ENCODE peak calls at places on chromosomes 11 and 22, in six cellular contexts. One of them, this sample, is unnamed.

GRCh38 chr11:44607987-44608386 is 42.5 kb downstream of the CD82 start:
- DNase-seq in GM13977: no peak
- DNase-seq in GM12865: no peak
- DNase-seq in heart left ventricle: no peak
- DNase-seq in gastrocnemius medialis: no peak
- DNase-seq in thoracic aorta: no peak
- DNase-seq in this sample: peak; percentile 44

GRCh38 chr22:21594865-21595452 is 27.4 kb downstream of the UBE2L3 start:
- DNase-seq in GM13977: no peak
- DNase-seq in GM12865: no peak
- DNase-seq in heart left ventricle: no peak
- DNase-seq in gastrocnemius medialis: no peak
- DNase-seq in thoracic aorta: no peak
- DNase-seq in this sample: no peak

GRCh38 chr11:66258473-66258893 is 10.0 kb upstream of the RAB1B start:
- DNase-seq in GM13977: peak; percentile 59
- DNase-seq in GM12865: no peak
- DNase-seq in heart left ventricle: no peak
- DNase-seq in gastrocnemius medialis: no peak
- DNase-seq in thoracic aorta: no peak
- DNase-seq in this sample: no peak

GRCh38 chr22:33451851-33452469 is 393.8 kb upstream of the SYN3 start:
- DNase-seq in GM13977: no peak
- DNase-seq in GM12865: no peak
- DNase-seq in heart left ventricle: no peak
- DNase-seq in gastrocnemius medialis: no peak
- DNase-seq in thoracic aorta: no peak
- DNase-seq in this sample: no peak

GRCh38 chr11:45022294-45023064 is 71.8 kb upstream of the TP53I11 start:
- DNase-seq in GM13977: no peak
- DNase-seq in GM12865: no peak
- DNase-seq in heart left ventricle: no peak
- DNase-seq in gastrocnemius medialis: peak; percentile 43
- DNase-seq in thoracic aorta: no peak
- DNase-seq in this sample: peak; percentile 34

GRCh38 chr22:43827926-43828710 is 16.0 kb upstream of the EFCAB6 start:
- DNase-seq in GM13977: no peak
- DNase-seq in GM12865: no peak
- DNase-seq in heart left ventricle: peak; percentile 11
- DNase-seq in gastrocnemius medialis: no peak
- DNase-seq in thoracic aorta: no peak
- DNase-seq in this sample: no peak

GRCh38 chr11:79708319-79708928 is 267.6 kb upstream of the TENM4 start:
- DNase-seq in GM13977: peak; percentile 23
- DNase-seq in GM12865: peak; percentile 43
- DNase-seq in heart left ventricle: no peak
- DNase-seq in gastrocnemius medialis: no peak
- DNase-seq in thoracic aorta: no peak
- DNase-seq in this sample: peak; percentile 34

GRCh38 chr11:131770801-131771200 is 400.4 kb downstream of the NTM start:
- DNase-seq in GM13977: no peak
- DNase-seq in GM12865: no peak
- DNase-seq in heart left ventricle: no peak
- DNase-seq in gastrocnemius medialis: no peak
- DNase-seq in thoracic aorta: no peak
- DNase-seq in this sample: peak; percentile 71

GRCh38 chr11:47565340-47566165 is at the start of gene PTPMT1:
- DNase-seq in GM13977: peak; percentile 87
- DNase-seq in GM12865: peak; percentile 89
- DNase-seq in heart left ventricle: peak; percentile 75
- DNase-seq in gastrocnemius medialis: peak; percentile 38
- DNase-seq in thoracic aorta: no peak
- DNase-seq in this sample: peak; percentile 54

GRCh38 chr11:15873501-15873900 is 482.8 kb downstream of the SOX6 start:
- DNase-seq in GM13977: no peak
- DNase-seq in GM12865: no peak
- DNase-seq in heart left ventricle: no peak
- DNase-seq in gastrocnemius medialis: no peak
- DNase-seq in thoracic aorta: no peak
- DNase-seq in this sample: no peak

GRCh38 chr11:120032766-120033390 is 105.0 kb downstream of the TRIM29 start:
- DNase-seq in GM13977: no peak
- DNase-seq in GM12865: no peak
- DNase-seq in heart left ventricle: no peak
- DNase-seq in gastrocnemius medialis: no peak
- DNase-seq in thoracic aorta: no peak
- DNase-seq in this sample: no peak

GRCh38 chr11:2378527-2379210 is 1.6 kb downstream of the CD81 start:
- DNase-seq in GM13977: no peak
- DNase-seq in GM12865: no peak
- DNase-seq in heart left ventricle: peak; percentile 66
- DNase-seq in gastrocnemius medialis: peak; percentile 30
- DNase-seq in thoracic aorta: no peak
- DNase-seq in this sample: peak; percentile 88

GRCh38 chr11:47186937-47187681 is 875 bp upstream of the PACSIN3 start:
- DNase-seq in GM13977: peak; percentile 79
- DNase-seq in GM12865: peak; percentile 61
- DNase-seq in heart left ventricle: peak; percentile 83
- DNase-seq in gastrocnemius medialis: peak; percentile 76
- DNase-seq in thoracic aorta: no peak
- DNase-seq in this sample: peak; percentile 47

GRCh38 chr11:76794371-76795284 is 11.5 kb downstream of the TSKU start:
- DNase-seq in GM13977: peak; percentile 15
- DNase-seq in GM12865: no peak
- DNase-seq in heart left ventricle: peak; percentile 13
- DNase-seq in gastrocnemius medialis: no peak
- DNase-seq in thoracic aorta: no peak
- DNase-seq in this sample: no peak

GRCh38 chr11:65120831-65121230 is 1.1 kb downstream of the FAU start:
- DNase-seq in GM13977: no peak
- DNase-seq in GM12865: no peak
- DNase-seq in heart left ventricle: no peak
- DNase-seq in gastrocnemius medialis: no peak
- DNase-seq in thoracic aorta: no peak
- DNase-seq in this sample: no peak

GRCh38 chr11:84522331-84522730 is 1104.8 kb downstream of the DLG2 start:
- DNase-seq in GM13977: no peak
- DNase-seq in GM12865: no peak
- DNase-seq in heart left ventricle: no peak
- DNase-seq in gastrocnemius medialis: no peak
- DNase-seq in thoracic aorta: no peak
- DNase-seq in this sample: peak; percentile 69

GRCh38 chr11:35214792-35215193 is 75.8 kb downstream of the CD44 start:
- DNase-seq in GM13977: no peak
- DNase-seq in GM12865: no peak
- DNase-seq in heart left ventricle: no peak
- DNase-seq in gastrocnemius medialis: no peak
- DNase-seq in thoracic aorta: no peak
- DNase-seq in this sample: peak; percentile 99

GRCh38 chr11:2808850-2809847 is 76.4 kb downstream of the CDKN1C start:
- DNase-seq in GM13977: no peak
- DNase-seq in GM12865: no peak
- DNase-seq in heart left ventricle: no peak
- DNase-seq in gastrocnemius medialis: no peak
- DNase-seq in thoracic aorta: no peak
- DNase-seq in this sample: peak; percentile 14

GRCh38 chr22:29117799-29118477 is 45.1 kb downstream of the KREMEN1 start:
- DNase-seq in GM13977: no peak
- DNase-seq in GM12865: no peak
- DNase-seq in heart left ventricle: no peak
- DNase-seq in gastrocnemius medialis: no peak
- DNase-seq in thoracic aorta: no peak
- DNase-seq in this sample: peak; percentile 67

GRCh38 chr11:112200252-112200651 is 24.9 kb downstream of the BCO2 start:
- DNase-seq in GM13977: no peak
- DNase-seq in GM12865: no peak
- DNase-seq in heart left ventricle: no peak
- DNase-seq in gastrocnemius medialis: no peak
- DNase-seq in thoracic aorta: no peak
- DNase-seq in this sample: no peak

GRCh38 chr11:115695677-115696451 is 191.6 kb upstream of the CADM1 start:
- DNase-seq in GM13977: no peak
- DNase-seq in GM12865: no peak
- DNase-seq in heart left ventricle: no peak
- DNase-seq in gastrocnemius medialis: no peak
- DNase-seq in thoracic aorta: no peak
- DNase-seq in this sample: no peak

GRCh38 chr22:46103664-46104063 is 46.7 kb upstream of the PPARA start:
- DNase-seq in GM13977: no peak
- DNase-seq in GM12865: no peak
- DNase-seq in heart left ventricle: no peak
- DNase-seq in gastrocnemius medialis: no peak
- DNase-seq in thoracic aorta: no peak
- DNase-seq in this sample: no peak

GRCh38 chr11:4496555-4497248 is 14.3 kb downstream of the OR52K1 start:
- DNase-seq in GM13977: no peak
- DNase-seq in GM12865: no peak
- DNase-seq in heart left ventricle: no peak
- DNase-seq in gastrocnemius medialis: no peak
- DNase-seq in thoracic aorta: no peak
- DNase-seq in this sample: no peak

GRCh38 chr22:32335471-32335870 is 22.2 kb upstream of the RFPL3 start:
- DNase-seq in GM13977: no peak
- DNase-seq in GM12865: no peak
- DNase-seq in heart left ventricle: peak; percentile 12
- DNase-seq in gastrocnemius medialis: no peak
- DNase-seq in thoracic aorta: no peak
- DNase-seq in this sample: no peak

GRCh38 chr11:101127348-101127698 is 2.3 kb downstream of the PGR start:
- DNase-seq in GM13977: peak; percentile 25
- DNase-seq in GM12865: no peak
- DNase-seq in heart left ventricle: peak; percentile 33
- DNase-seq in gastrocnemius medialis: no peak
- DNase-seq in thoracic aorta: no peak
- DNase-seq in this sample: no peak

GRCh38 chr11:128302425-128303186 is 284.8 kb downstream of the ETS1 start:
- DNase-seq in GM13977: peak; percentile 38
- DNase-seq in GM12865: peak; percentile 88
- DNase-seq in heart left ventricle: no peak
- DNase-seq in gastrocnemius medialis: no peak
- DNase-seq in thoracic aorta: no peak
- DNase-seq in this sample: no peak

GRCh38 chr11:3753110-3753509 is 44.2 kb downstream of the NUP98 start:
- DNase-seq in GM13977: no peak
- DNase-seq in GM12865: no peak
- DNase-seq in heart left ventricle: no peak
- DNase-seq in gastrocnemius medialis: no peak
- DNase-seq in thoracic aorta: no peak
- DNase-seq in this sample: no peak

GRCh38 chr11:102576350-102576749 is 45.8 kb upstream of the MMP7 start:
- DNase-seq in GM13977: no peak
- DNase-seq in GM12865: no peak
- DNase-seq in heart left ventricle: no peak
- DNase-seq in gastrocnemius medialis: no peak
- DNase-seq in thoracic aorta: no peak
- DNase-seq in this sample: no peak
- TF ChIP-seq CTCF in GM13977: no peak
- TF ChIP-seq CTCF in GM12865: no peak
- TF ChIP-seq CTCF in heart left ventricle: no peak
- TF ChIP-seq CTCF in gastrocnemius medialis: no peak
- TF ChIP-seq CTCF in thoracic aorta: no peak
- TF ChIP-seq CTCF in this sample: no peak

DNA sequence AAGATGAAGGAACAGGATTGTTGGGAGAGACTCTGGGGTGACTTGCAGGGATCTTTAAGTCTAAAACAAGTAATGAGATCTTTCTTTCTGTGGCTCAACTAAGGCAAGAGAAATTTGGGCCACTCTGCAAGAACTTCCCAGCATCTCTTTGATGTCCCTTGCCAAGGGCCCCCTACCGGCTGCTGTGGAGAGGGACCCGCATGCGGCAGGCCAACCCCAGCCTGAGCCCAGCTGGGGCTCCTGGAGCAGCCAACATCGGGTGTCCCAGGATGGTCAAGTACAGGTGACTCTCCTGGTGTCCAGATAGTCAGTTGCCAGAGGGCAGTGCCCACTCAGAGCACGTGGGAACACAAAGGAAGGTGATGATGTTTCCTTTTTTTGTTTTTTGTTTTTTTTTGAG is 363.2 kb downstream of the TBC1D22A start:
- DNase-seq in GM13977: no peak
- DNase-seq in GM12865: peak; percentile 18
- DNase-seq in heart left ventricle: no peak
- DNase-seq in gastrocnemius medialis: no peak
- DNase-seq in thoracic aorta: no peak
- DNase-seq in this sample: peak; percentile 6
- TF ChIP-seq CTCF in GM13977: no peak
- TF ChIP-seq CTCF in GM12865: peak; percentile 22
- TF ChIP-seq CTCF in heart left ventricle: no peak
- TF ChIP-seq CTCF in gastrocnemius medialis: no peak
- TF ChIP-seq CTCF in thoracic aorta: no peak
- TF ChIP-seq CTCF in this sample: peak; percentile 7

GRCh38 chr11:86938203-86938899 is 16.8 kb downstream of the FZD4 start:
- DNase-seq in GM13977: no peak
- DNase-seq in GM12865: no peak
- DNase-seq in heart left ventricle: no peak
- DNase-seq in gastrocnemius medialis: no peak
- DNase-seq in thoracic aorta: no peak
- DNase-seq in this sample: no peak

GRCh38 chr11:86941077-86941870 is 13.9 kb downstream of the FZD4 start:
- DNase-seq in GM13977: no peak
- DNase-seq in GM12865: no peak
- DNase-seq in heart left ventricle: no peak
- DNase-seq in gastrocnemius medialis: no peak
- DNase-seq in thoracic aorta: no peak
- DNase-seq in this sample: no peak

GRCh38 chr11:86941871-86942208 is 13.4 kb downstream of the FZD4 start:
- DNase-seq in GM13977: no peak
- DNase-seq in GM12865: no peak
- DNase-seq in heart left ventricle: no peak
- DNase-seq in gastrocnemius medialis: no peak
- DNase-seq in thoracic aorta: no peak
- DNase-seq in this sample: no peak

GRCh38 chr11:86938900-86939880 is 16.0 kb downstream of the FZD4 start:
- DNase-seq in GM13977: peak; percentile 32
- DNase-seq in GM12865: peak; percentile 47
- DNase-seq in heart left ventricle: no peak
- DNase-seq in gastrocnemius medialis: no peak
- DNase-seq in thoracic aorta: no peak
- DNase-seq in this sample: peak; percentile 74

GRCh38 chr11:86940122-86940777 is 14.9 kb downstream of the FZD4 start:
- DNase-seq in GM13977: no peak
- DNase-seq in GM12865: no peak
- DNase-seq in heart left ventricle: peak; percentile 65
- DNase-seq in gastrocnemius medialis: peak; percentile 52
- DNase-seq in thoracic aorta: no peak
- DNase-seq in this sample: peak; percentile 87
- TF ChIP-seq CTCF in GM13977: no peak
- TF ChIP-seq CTCF in GM12865: no peak
- TF ChIP-seq CTCF in heart left ventricle: no peak
- TF ChIP-seq CTCF in gastrocnemius medialis: no peak
- TF ChIP-seq CTCF in thoracic aorta: no peak
- TF ChIP-seq CTCF in this sample: peak; percentile 19

DNA sequence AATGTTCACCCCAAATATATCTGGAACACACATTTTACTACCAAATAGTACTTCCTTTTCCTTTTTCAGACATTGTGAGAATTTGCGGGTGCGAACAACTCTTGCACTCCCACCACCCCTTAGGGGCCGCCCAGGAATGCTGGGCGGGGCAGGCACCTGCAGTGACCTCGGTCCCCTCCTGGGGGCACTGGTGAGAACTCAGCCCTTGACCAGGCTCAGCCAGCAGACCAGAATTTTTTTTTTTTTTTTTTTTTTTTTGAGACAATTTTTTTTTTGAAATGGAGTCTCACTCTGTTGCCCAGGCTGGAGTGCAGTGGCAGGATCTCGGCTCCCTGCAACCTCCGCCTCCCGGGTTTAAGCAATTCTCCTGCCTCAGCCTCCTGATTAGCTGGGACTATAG is 75.8 kb downstream of the ARHGAP8 start:
- DNase-seq in GM13977: peak; percentile 65
- DNase-seq in GM12865: peak; percentile 32
- DNase-seq in heart left ventricle: no peak
- DNase-seq in gastrocnemius medialis: no peak
- DNase-seq in thoracic aorta: no peak
- DNase-seq in this sample: no peak
- TF ChIP-seq CTCF in GM13977: peak; percentile 44
- TF ChIP-seq CTCF in GM12865: peak; percentile 46
- TF ChIP-seq CTCF in heart left ventricle: peak; percentile 26
- TF ChIP-seq CTCF in gastrocnemius medialis: no peak
- TF ChIP-seq CTCF in thoracic aorta: no peak
- TF ChIP-seq CTCF in this sample: peak; percentile 41